ENCODE peak calls at places on chromosome 18, in seven cellular contexts. U is cardiac fibroblast; C is stomach; V is lower lobe of right lung; F is stimulated activated CD4-positive, alpha-beta T cell treated with anti-CD3 and anti-CD28 coated beads, Interleukin-12 subunit alpha, Interleukin-12 subunit beta, amount 100 ng/mL, for 48 hours; P is progenitor cell of endocrine pancreas; E is NCI-H748 treated with DMSO at 0.1 percent for 48 hours. O is an unnamed sample.
A peak's percentile ranks its signal among the peaks of the same experiment; 100 is the strongest.

GRCh38 chr18:74216661-74217110 is 68.4 kb downstream of the TIMM21 start:
- DNase-seq in U (no peak), C (no peak), V (no peak), F (no peak), P (no peak), E (no peak), O (no peak)

GRCh38 chr18:45671366-45671765 is 52.6 kb upstream of the SLC14A1 start:
- DNase-seq in U (peak; percentile 10), C (no peak), V (no peak), F (no peak), P (no peak), E (no peak), O (no peak)

GRCh38 chr18:29147944-29148343 is 971.0 kb upstream of the CDH2 start:
- DNase-seq in U (peak; percentile 80), C (no peak), V (no peak), F (no peak), P (no peak), E (no peak), O (peak; percentile 37)

GRCh38 chr18:62329676-62330454 is 4.8 kb downstream of the TNFRSF11A start:
- DNase-seq in U (peak; percentile 80), C (peak; percentile 65), V (no peak), F (no peak), P (no peak), E (no peak), O (peak; percentile 47)

GRCh38 chr18:79848579-79849327 is 51.0 kb downstream of the KCNG2 start:
- DNase-seq in U (no peak), C (no peak), V (no peak), F (no peak), P (no peak), E (no peak), O (no peak)

GRCh38 chr18:38459086-38459485 is 893.5 kb upstream of the CELF4 start:
- DNase-seq in U (no peak), C (no peak), V (no peak), F (no peak), P (no peak), E (no peak), O (no peak)

GRCh38 chr18:72601481-72601880 is 57.3 kb upstream of the CBLN2 start:
- DNase-seq in U (no peak), C (no peak), V (no peak), F (no peak), P (no peak), E (no peak), O (no peak)

GRCh38 chr18:27185025-27185763 is at the start of gene CHST9:
- DNase-seq in U (no peak), C (peak; percentile 27), V (peak; percentile 45), F (no peak), P (peak; percentile 43), E (peak; percentile 74), O (peak; percentile 33)

GRCh38 chr18:56709463-56709862 is 58.3 kb downstream of the WDR7 start:
- DNase-seq in U (peak; percentile 92), C (no peak), V (no peak), F (no peak), P (no peak), E (peak; percentile 7), O (peak; percentile 12)

GRCh38 chr18:68316636-68317035 is 398.3 kb downstream of the TMX3 start:
- DNase-seq in U (peak; percentile 53), C (no peak), V (no peak), F (no peak), P (no peak), E (no peak), O (no peak)

GRCh38 chr18:25786778-25787177 is 303.6 kb downstream of the SS18 start:
- DNase-seq in U (peak; percentile 82), C (no peak), V (no peak), F (no peak), P (no peak), E (no peak), O (no peak)

GRCh38 chr18:68564961-68565360 is 149.9 kb downstream of the TMX3 start:
- DNase-seq in U (peak; percentile 46), C (no peak), V (no peak), F (no peak), P (no peak), E (no peak), O (peak; percentile 51)

GRCh38 chr18:21262979-21263378 is 20.9 kb downstream of the GREB1L start:
- DNase-seq in U (peak; percentile 25), C (no peak), V (no peak), F (no peak), P (no peak), E (no peak), O (no peak)

GRCh38 chr18:46152436-46152807 is 48.2 kb downstream of the HAUS1 start:
- DNase-seq in U (peak; percentile 76), C (no peak), V (peak; percentile 53), F (no peak), P (no peak), E (no peak), O (peak; percentile 53)

GRCh38 chr18:24987271-24987932 is 364.6 kb downstream of the ZNF521 start:
- DNase-seq in U (no peak), C (no peak), V (no peak), F (no peak), P (no peak), E (no peak), O (no peak)

GRCh38 chr18:43077510-43078290 is 37.8 kb downstream of the RIT2 start:
- DNase-seq in U (no peak), C (no peak), V (no peak), F (no peak), P (no peak), E (no peak), O (no peak)

GRCh38 chr18:74869904-74870863 is 272.5 kb downstream of the ZNF407 start:
- DNase-seq in U (peak; percentile 12), C (no peak), V (no peak), F (no peak), P (no peak), E (no peak), O (no peak)

GRCh38 chr18:24013061-24013460 is 1.5 kb upstream of the TTC39C start:
- DNase-seq in U (no peak), C (no peak), V (no peak), F (no peak), P (no peak), E (no peak), O (no peak)

GRCh38 chr18:13136056-13136688 is 82.4 kb upstream of the LDLRAD4 start:
- DNase-seq in U (peak; percentile 11), C (no peak), V (no peak), F (peak; percentile 52), P (no peak), E (no peak), O (no peak)

GRCh38 chr18:63445067-63445466 is 22.8 kb upstream of the VPS4B start:
- DNase-seq in U (no peak), C (no peak), V (no peak), F (no peak), P (no peak), E (no peak), O (no peak)

GRCh38 chr18:14086459-14087231 is 45.6 kb downstream of the ZNF519 start:
- DNase-seq in U (peak; percentile 63), C (no peak), V (no peak), F (no peak), P (no peak), E (peak; percentile 11), O (peak; percentile 18)

GRCh38 chr18:26436176-26437031 is 111.9 kb downstream of the KCTD1 start:
- DNase-seq in U (peak; percentile 86), C (no peak), V (no peak), F (no peak), P (no peak), E (no peak), O (no peak)

GRCh38 chr18:68399721-68400120 is 315.2 kb downstream of the TMX3 start:
- DNase-seq in U (no peak), C (no peak), V (no peak), F (no peak), P (no peak), E (no peak), O (no peak)

GRCh38 chr18:4455113-4455811 is at the start of gene DLGAP1:
- DNase-seq in U (peak; percentile 22), C (peak; percentile 32), V (peak; percentile 72), F (no peak), P (peak; percentile 63), E (no peak), O (peak; percentile 61)

GRCh38 chr18:48643262-48643661 is 104.4 kb downstream of the CTIF start:
- DNase-seq in U (no peak), C (no peak), V (no peak), F (no peak), P (no peak), E (no peak), O (no peak)

GRCh38 chr18:59502899-59503245 is 143.8 kb upstream of the LMAN1 start:
- DNase-seq in U (no peak), C (no peak), V (no peak), F (no peak), P (no peak), E (no peak), O (no peak)

GRCh38 chr18:14914126-14914525 is 166.2 kb downstream of the ANKRD30B start:
- DNase-seq in U (peak; percentile 4), C (no peak), V (no peak), F (no peak), P (no peak), E (no peak), O (no peak)

GRCh38 chr18:60198063-60198462 is 174.5 kb downstream of the MC4R start:
- DNase-seq in U (no peak), C (no peak), V (no peak), F (no peak), P (no peak), E (no peak), O (no peak)

GRCh38 chr18:76126327-76126726 is 368.7 kb downstream of the ZNF516 start:
- DNase-seq in U (no peak), C (no peak), V (no peak), F (no peak), P (no peak), E (peak; percentile 12), O (peak; percentile 56)

GRCh38 chr18:23384778-23385736 is 68.0 kb upstream of the RIOK3 start:
- DNase-seq in U (no peak), C (no peak), V (no peak), F (no peak), P (no peak), E (no peak), O (no peak)

GRCh38 chr18:3262234-3263171 is 570 bp downstream of the MYL12B start:
- DNase-seq in U (peak; percentile 52), C (no peak), V (no peak), F (peak; percentile 16), P (no peak), E (no peak), O (no peak)

GRCh38 chr18:23148382-23148781 is 13.1 kb downstream of the CABLES1 start:
- DNase-seq in U (no peak), C (no peak), V (no peak), F (no peak), P (no peak), E (no peak), O (no peak)

GRCh38 chr18:43870626-43871025 is 593.3 kb upstream of the SYT4 start:
- DNase-seq in U (peak; percentile 26), C (no peak), V (no peak), F (no peak), P (no peak), E (no peak), O (no peak)

GRCh38 chr18:12837747-12838146 is 46.3 kb downstream of the PTPN2 start:
- DNase-seq in U (peak; percentile 74), C (no peak), V (no peak), F (no peak), P (no peak), E (no peak), O (no peak)

GRCh38 chr18:8752329-8752728 is 47.0 kb downstream of the MTCL1 start:
- DNase-seq in U (no peak), C (no peak), V (no peak), F (no peak), P (no peak), E (no peak), O (no peak)

GRCh38 chr18:26574958-26575864 is 26.9 kb upstream of the KCTD1 start:
- DNase-seq in U (peak; percentile 55), C (peak; percentile 55), V (peak; percentile 61), F (no peak), P (peak; percentile 15), E (peak; percentile 55), O (peak; percentile 30)